ENCODE peak calls at places on chromosomes 1 and 21, in nine cellular contexts. One of them, this sample, is unnamed.

GRCh38 chr1:30652151-30652915 is 71.1 kb downstream of the MATN1 start:
- DNase-seq in activated naive CD4-positive, alpha-beta T cell: no peak
- DNase-seq in neuronal stem cell: no peak
- DNase-seq in activated CD4-positive, alpha-beta memory T cell treated with anti-CD3 and anti-CD28 coated beads for 36 hours: no peak
- DNase-seq in aorta: peak
- DNase-seq in prostate gland: no peak
- DNase-seq in activated CD8-positive, alpha-beta memory T cell treated with anti-CD3 and anti-CD28 coated beads, Interleukin-2, amount 50 U/mL, for 48 hours: no peak
- DNase-seq in NAMALWA: no peak
- DNase-seq in NCI-H345: peak
- DNase-seq in this sample: no peak

GRCh38 chr1:1291611-1292441 is 11.6 kb downstream of the SCNN1D start:
- DNase-seq in activated naive CD4-positive, alpha-beta T cell: no peak
- DNase-seq in neuronal stem cell: no peak
- DNase-seq in activated CD4-positive, alpha-beta memory T cell treated with anti-CD3 and anti-CD28 coated beads for 36 hours: peak
- DNase-seq in aorta: no peak
- DNase-seq in prostate gland: peak
- DNase-seq in activated CD8-positive, alpha-beta memory T cell treated with anti-CD3 and anti-CD28 coated beads, Interleukin-2, amount 50 U/mL, for 48 hours: peak
- DNase-seq in NAMALWA: peak
- DNase-seq in NCI-H345: peak
- DNase-seq in this sample: peak

GRCh38 chr1:16978589-16979474 is 1.6 kb downstream of the MFAP2 start:
- DNase-seq in activated naive CD4-positive, alpha-beta T cell: no peak
- DNase-seq in neuronal stem cell: no peak
- DNase-seq in activated CD4-positive, alpha-beta memory T cell treated with anti-CD3 and anti-CD28 coated beads for 36 hours: no peak
- DNase-seq in aorta: peak
- DNase-seq in prostate gland: no peak
- DNase-seq in activated CD8-positive, alpha-beta memory T cell treated with anti-CD3 and anti-CD28 coated beads, Interleukin-2, amount 50 U/mL, for 48 hours: no peak
- DNase-seq in NAMALWA: no peak
- DNase-seq in NCI-H345: no peak
- DNase-seq in this sample: peak

GRCh38 chr21:36321325-36322082 is 1.5 kb downstream of the MORC3 start:
- DNase-seq in activated naive CD4-positive, alpha-beta T cell: no peak
- DNase-seq in neuronal stem cell: peak
- DNase-seq in activated CD4-positive, alpha-beta memory T cell treated with anti-CD3 and anti-CD28 coated beads for 36 hours: peak
- DNase-seq in aorta: no peak
- DNase-seq in prostate gland: peak
- DNase-seq in activated CD8-positive, alpha-beta memory T cell treated with anti-CD3 and anti-CD28 coated beads, Interleukin-2, amount 50 U/mL, for 48 hours: no peak
- DNase-seq in NAMALWA: peak
- DNase-seq in NCI-H345: no peak
- DNase-seq in this sample: peak

GRCh38 chr1:237270338-237270737 is 228.4 kb downstream of the RYR2 start:
- DNase-seq in activated naive CD4-positive, alpha-beta T cell: no peak
- DNase-seq in neuronal stem cell: no peak
- DNase-seq in activated CD4-positive, alpha-beta memory T cell treated with anti-CD3 and anti-CD28 coated beads for 36 hours: no peak
- DNase-seq in aorta: no peak
- DNase-seq in prostate gland: no peak
- DNase-seq in activated CD8-positive, alpha-beta memory T cell treated with anti-CD3 and anti-CD28 coated beads, Interleukin-2, amount 50 U/mL, for 48 hours: no peak
- DNase-seq in NAMALWA: no peak
- DNase-seq in NCI-H345: no peak
- DNase-seq in this sample: no peak

GRCh38 chr1:207981976-207982375 is 71.1 kb upstream of the CD34 start:
- DNase-seq in activated naive CD4-positive, alpha-beta T cell: no peak
- DNase-seq in neuronal stem cell: no peak
- DNase-seq in activated CD4-positive, alpha-beta memory T cell treated with anti-CD3 and anti-CD28 coated beads for 36 hours: no peak
- DNase-seq in aorta: no peak
- DNase-seq in prostate gland: no peak
- DNase-seq in activated CD8-positive, alpha-beta memory T cell treated with anti-CD3 and anti-CD28 coated beads, Interleukin-2, amount 50 U/mL, for 48 hours: no peak
- DNase-seq in NAMALWA: peak
- DNase-seq in NCI-H345: no peak
- DNase-seq in this sample: peak

GRCh38 chr1:83799474-83800085 is 199.4 kb downstream of the TTLL7 start:
- DNase-seq in activated naive CD4-positive, alpha-beta T cell: no peak
- DNase-seq in neuronal stem cell: no peak
- DNase-seq in activated CD4-positive, alpha-beta memory T cell treated with anti-CD3 and anti-CD28 coated beads for 36 hours: no peak
- DNase-seq in aorta: no peak
- DNase-seq in prostate gland: no peak
- DNase-seq in activated CD8-positive, alpha-beta memory T cell treated with anti-CD3 and anti-CD28 coated beads, Interleukin-2, amount 50 U/mL, for 48 hours: no peak
- DNase-seq in NAMALWA: no peak
- DNase-seq in NCI-H345: peak
- DNase-seq in this sample: peak

GRCh38 chr1:188937965-188938551 is 1539.6 kb downstream of the BRINP3 start:
- DNase-seq in activated naive CD4-positive, alpha-beta T cell: no peak
- DNase-seq in neuronal stem cell: no peak
- DNase-seq in activated CD4-positive, alpha-beta memory T cell treated with anti-CD3 and anti-CD28 coated beads for 36 hours: no peak
- DNase-seq in aorta: no peak
- DNase-seq in prostate gland: no peak
- DNase-seq in activated CD8-positive, alpha-beta memory T cell treated with anti-CD3 and anti-CD28 coated beads, Interleukin-2, amount 50 U/mL, for 48 hours: no peak
- DNase-seq in NAMALWA: no peak
- DNase-seq in NCI-H345: no peak
- DNase-seq in this sample: no peak

GRCh38 chr1:24141311-24141997 is 1.5 kb downstream of the IL22RA1 start:
- DNase-seq in activated naive CD4-positive, alpha-beta T cell: no peak
- DNase-seq in neuronal stem cell: no peak
- DNase-seq in activated CD4-positive, alpha-beta memory T cell treated with anti-CD3 and anti-CD28 coated beads for 36 hours: no peak
- DNase-seq in aorta: peak
- DNase-seq in prostate gland: no peak
- DNase-seq in activated CD8-positive, alpha-beta memory T cell treated with anti-CD3 and anti-CD28 coated beads, Interleukin-2, amount 50 U/mL, for 48 hours: no peak
- DNase-seq in NAMALWA: no peak
- DNase-seq in NCI-H345: no peak
- DNase-seq in this sample: no peak

GRCh38 chr1:217660353-217661062 is 29.4 kb downstream of the SPATA17 start:
- DNase-seq in activated naive CD4-positive, alpha-beta T cell: no peak
- DNase-seq in neuronal stem cell: no peak
- DNase-seq in activated CD4-positive, alpha-beta memory T cell treated with anti-CD3 and anti-CD28 coated beads for 36 hours: no peak
- DNase-seq in aorta: no peak
- DNase-seq in prostate gland: no peak
- DNase-seq in activated CD8-positive, alpha-beta memory T cell treated with anti-CD3 and anti-CD28 coated beads, Interleukin-2, amount 50 U/mL, for 48 hours: no peak
- DNase-seq in NAMALWA: peak
- DNase-seq in NCI-H345: peak
- DNase-seq in this sample: peak

GRCh38 chr1:8061210-8061609 is 35.1 kb upstream of the ERRFI1 start:
- DNase-seq in activated naive CD4-positive, alpha-beta T cell: no peak
- DNase-seq in neuronal stem cell: no peak
- DNase-seq in activated CD4-positive, alpha-beta memory T cell treated with anti-CD3 and anti-CD28 coated beads for 36 hours: no peak
- DNase-seq in aorta: no peak
- DNase-seq in prostate gland: peak
- DNase-seq in activated CD8-positive, alpha-beta memory T cell treated with anti-CD3 and anti-CD28 coated beads, Interleukin-2, amount 50 U/mL, for 48 hours: no peak
- DNase-seq in NAMALWA: no peak
- DNase-seq in NCI-H345: no peak
- DNase-seq in this sample: peak

GRCh38 chr1:194476872-194477271 is 1290.5 kb upstream of the B3GALT2 start:
- DNase-seq in activated naive CD4-positive, alpha-beta T cell: no peak
- DNase-seq in neuronal stem cell: no peak
- DNase-seq in activated CD4-positive, alpha-beta memory T cell treated with anti-CD3 and anti-CD28 coated beads for 36 hours: no peak
- DNase-seq in aorta: no peak
- DNase-seq in prostate gland: no peak
- DNase-seq in activated CD8-positive, alpha-beta memory T cell treated with anti-CD3 and anti-CD28 coated beads, Interleukin-2, amount 50 U/mL, for 48 hours: no peak
- DNase-seq in NAMALWA: no peak
- DNase-seq in NCI-H345: no peak
- DNase-seq in this sample: no peak

GRCh38 chr1:212118167-212118871 is 82.8 kb downstream of the DTL start:
- DNase-seq in activated naive CD4-positive, alpha-beta T cell: no peak
- DNase-seq in neuronal stem cell: no peak
- DNase-seq in activated CD4-positive, alpha-beta memory T cell treated with anti-CD3 and anti-CD28 coated beads for 36 hours: no peak
- DNase-seq in aorta: no peak
- DNase-seq in prostate gland: no peak
- DNase-seq in activated CD8-positive, alpha-beta memory T cell treated with anti-CD3 and anti-CD28 coated beads, Interleukin-2, amount 50 U/mL, for 48 hours: no peak
- DNase-seq in NAMALWA: no peak
- DNase-seq in NCI-H345: no peak
- DNase-seq in this sample: no peak

GRCh38 chr1:193448682-193449461 is 262.5 kb upstream of the B3GALT2 start:
- DNase-seq in activated naive CD4-positive, alpha-beta T cell: no peak
- DNase-seq in neuronal stem cell: no peak
- DNase-seq in activated CD4-positive, alpha-beta memory T cell treated with anti-CD3 and anti-CD28 coated beads for 36 hours: peak
- DNase-seq in aorta: no peak
- DNase-seq in prostate gland: no peak
- DNase-seq in activated CD8-positive, alpha-beta memory T cell treated with anti-CD3 and anti-CD28 coated beads, Interleukin-2, amount 50 U/mL, for 48 hours: no peak
- DNase-seq in NAMALWA: peak
- DNase-seq in NCI-H345: no peak
- DNase-seq in this sample: no peak

GRCh38 chr1:210777914-210778313 is 356.0 kb downstream of the KCNH1 start:
- DNase-seq in activated naive CD4-positive, alpha-beta T cell: no peak
- DNase-seq in neuronal stem cell: no peak
- DNase-seq in activated CD4-positive, alpha-beta memory T cell treated with anti-CD3 and anti-CD28 coated beads for 36 hours: no peak
- DNase-seq in aorta: no peak
- DNase-seq in prostate gland: no peak
- DNase-seq in activated CD8-positive, alpha-beta memory T cell treated with anti-CD3 and anti-CD28 coated beads, Interleukin-2, amount 50 U/mL, for 48 hours: no peak
- DNase-seq in NAMALWA: no peak
- DNase-seq in NCI-H345: no peak
- DNase-seq in this sample: no peak

GRCh38 chr1:214086945-214087344 is 99.2 kb downstream of the PROX1 start:
- DNase-seq in activated naive CD4-positive, alpha-beta T cell: no peak
- DNase-seq in neuronal stem cell: no peak
- DNase-seq in activated CD4-positive, alpha-beta memory T cell treated with anti-CD3 and anti-CD28 coated beads for 36 hours: no peak
- DNase-seq in aorta: no peak
- DNase-seq in prostate gland: no peak
- DNase-seq in activated CD8-positive, alpha-beta memory T cell treated with anti-CD3 and anti-CD28 coated beads, Interleukin-2, amount 50 U/mL, for 48 hours: no peak
- DNase-seq in NAMALWA: no peak
- DNase-seq in NCI-H345: no peak
- DNase-seq in this sample: no peak

GRCh38 chr1:89254658-89255287 is 17.9 kb downstream of the GBP5 start:
- DNase-seq in activated naive CD4-positive, alpha-beta T cell: no peak
- DNase-seq in neuronal stem cell: no peak
- DNase-seq in activated CD4-positive, alpha-beta memory T cell treated with anti-CD3 and anti-CD28 coated beads for 36 hours: no peak
- DNase-seq in aorta: no peak
- DNase-seq in prostate gland: no peak
- DNase-seq in activated CD8-positive, alpha-beta memory T cell treated with anti-CD3 and anti-CD28 coated beads, Interleukin-2, amount 50 U/mL, for 48 hours: no peak
- DNase-seq in NAMALWA: no peak
- DNase-seq in NCI-H345: peak
- DNase-seq in this sample: no peak

GRCh38 chr1:29753244-29753643 is 516.9 kb downstream of the PTPRU start:
- DNase-seq in activated naive CD4-positive, alpha-beta T cell: no peak
- DNase-seq in neuronal stem cell: no peak
- DNase-seq in activated CD4-positive, alpha-beta memory T cell treated with anti-CD3 and anti-CD28 coated beads for 36 hours: no peak
- DNase-seq in aorta: no peak
- DNase-seq in prostate gland: no peak
- DNase-seq in activated CD8-positive, alpha-beta memory T cell treated with anti-CD3 and anti-CD28 coated beads, Interleukin-2, amount 50 U/mL, for 48 hours: no peak
- DNase-seq in NAMALWA: no peak
- DNase-seq in NCI-H345: no peak
- DNase-seq in this sample: no peak

GRCh38 chr1:101293461-101294045 is 56.7 kb downstream of the S1PR1 start:
- DNase-seq in activated naive CD4-positive, alpha-beta T cell: no peak
- DNase-seq in neuronal stem cell: no peak
- DNase-seq in activated CD4-positive, alpha-beta memory T cell treated with anti-CD3 and anti-CD28 coated beads for 36 hours: peak
- DNase-seq in aorta: no peak
- DNase-seq in prostate gland: no peak
- DNase-seq in activated CD8-positive, alpha-beta memory T cell treated with anti-CD3 and anti-CD28 coated beads, Interleukin-2, amount 50 U/mL, for 48 hours: peak
- DNase-seq in NAMALWA: no peak
- DNase-seq in NCI-H345: no peak
- DNase-seq in this sample: no peak

GRCh38 chr1:109760581-109761226 is 3.0 kb downstream of the EPS8L3 start:
- DNase-seq in activated naive CD4-positive, alpha-beta T cell: no peak
- DNase-seq in neuronal stem cell: no peak
- DNase-seq in activated CD4-positive, alpha-beta memory T cell treated with anti-CD3 and anti-CD28 coated beads for 36 hours: no peak
- DNase-seq in aorta: peak
- DNase-seq in prostate gland: no peak
- DNase-seq in activated CD8-positive, alpha-beta memory T cell treated with anti-CD3 and anti-CD28 coated beads, Interleukin-2, amount 50 U/mL, for 48 hours: peak
- DNase-seq in NAMALWA: no peak
- DNase-seq in NCI-H345: no peak
- DNase-seq in this sample: no peak

This sample was measured in GM23248.